ENCODE peak calls at places on chromosome 2, in four cellular contexts. C is GM23248, E is neural progenitor cell, Y is GM23338. A is an unnamed sample. For H3F3A, the result is how much of the 10 kb centered on the place peaks cover.

GRCh38 chr2:155145758-155146229 is 447.3 kb downstream of the KCNJ3 start:
- DNase-seq in C (no peak), E (peak), Y (no peak), A (no peak)

GRCh38 chr2:31388736-31389135 is 25.8 kb downstream of the XDH start:
- DNase-seq in C (no peak), E (no peak), Y (no peak), A (no peak)

GRCh38 chr2:107062599-107063196 is 176.7 kb upstream of the ST6GAL2 start:
- DNase-seq in C (no peak), E (peak), Y (peak), A (no peak)

GRCh38 chr2:70733428-70734185 is 34.4 kb downstream of the ADD2 start:
- DNase-seq in C (no peak), E (peak), Y (peak), A (no peak)

GRCh38 chr2:218887079-218887478 is 6.4 kb downstream of the WNT10A start:
- DNase-seq in C (no peak), E (no peak), Y (no peak), A (no peak)

GRCh38 chr2:220670461-220670979 is 901.6 kb downstream of the EPHA4 start:
- DNase-seq in C (no peak), E (peak), Y (no peak), A (no peak)

GRCh38 chr2:112021781-112022231 is 33.3 kb upstream of the TMEM87B start:
- DNase-seq in C (peak), E (no peak), Y (no peak), A (peak)

GRCh38 chr2:217331577-217332139 is 471.8 kb upstream of the TNP1 start:
- DNase-seq in C (peak), E (no peak), Y (peak), A (peak)

GRCh38 chr2:75021672-75022071 is 63.2 kb downstream of the POLE4 start:
- DNase-seq in C (peak), E (no peak), Y (peak), A (no peak)

GRCh38 chr2:22788749-22789148 is 596.2 kb upstream of the KLHL29 start:
- DNase-seq in C (no peak), E (no peak), Y (peak), A (no peak)

GRCh38 chr2:196075196-196075595 is 6.6 kb upstream of the DNAH7 start:
- DNase-seq in C (peak), E (no peak), Y (no peak), A (no peak)

GRCh38 chr2:189798312-189799029 is 14.2 kb downstream of the PMS1 start:
- DNase-seq in C (peak), E (no peak), Y (no peak), A (no peak)

GRCh38 chr2:72037322-72037721 is 110.3 kb downstream of the CYP26B1 start:
- DNase-seq in C (no peak), E (no peak), Y (no peak), A (no peak)

GRCh38 chr2:159615936-159616733 is at the start of gene BAZ2B:
- DNase-seq in C (peak), E (peak), Y (peak), A (peak)

GRCh38 chr2:234435836-234436481 is 60.9 kb downstream of the ARL4C start:
- DNase-seq in C (peak), E (no peak), Y (no peak), A (no peak)

GRCh38 chr2:193219413-193219812 is 1024.7 kb upstream of the TMEFF2 start:
- DNase-seq in C (no peak), E (no peak), Y (no peak), A (no peak)

GRCh38 chr2:155223781-155224406 is 525.4 kb downstream of the KCNJ3 start:
- DNase-seq in C (peak), E (peak), Y (peak), A (no peak)

GRCh38 chr2:10775036-10775780 is 37.4 kb downstream of the PDIA6 start:
- DNase-seq in C (no peak), E (peak), Y (peak), A (no peak)

GRCh38 chr2:55609193-55609794 is 8.1 kb downstream of the PPP4R3B start:
- DNase-seq in C (no peak), E (no peak), Y (no peak), A (no peak)

GRCh38 chr2:6856548-6856920 is 9.2 kb downstream of the CMPK2 start:
- DNase-seq in C (no peak), E (no peak), Y (no peak), A (no peak)

GRCh38 chr2:228654707-228655106 is 473.2 kb upstream of the SPHKAP start:
- DNase-seq in C (no peak), E (no peak), Y (no peak), A (no peak)

GRCh38 chr2:239506101-239506808 is 105.4 kb upstream of the HDAC4 start:
- DNase-seq in C (no peak), E (no peak), Y (peak), A (no peak)

GRCh38 chr2:202941771-202942170 is 29.7 kb downstream of the CARF start:
- DNase-seq in C (peak), E (no peak), Y (no peak), A (no peak)

GRCh38 chr2:120851116-120851773 is 115.6 kb downstream of the GLI2 start:
- DNase-seq in C (no peak), E (no peak), Y (no peak), A (no peak)

GRCh38 chr2:127387655-127388422 is at the start of gene MAP3K2:
- DNase-seq in C (peak), E (peak), Y (peak), A (peak)

GRCh38 chr2:238615187-238615586 is 188.5 kb downstream of the ASB1 start:
- DNase-seq in C (no peak), E (no peak), Y (peak), A (no peak)

GRCh38 chr2:174052639-174052976 is 87.4 kb upstream of the SP3 start:
- DNase-seq in C (no peak), E (no peak), Y (no peak), A (no peak)

GRCh38 chr2:174051741-174052638 is 86.8 kb upstream of the SP3 start:
- DNase-seq in C (peak), E (peak), Y (peak), A (peak)

GRCh38 chr2:174053784-174054183 is 88.6 kb upstream of the SP3 start:
- DNase-seq in C (no peak), E (peak), Y (peak), A (no peak)

GRCh38 chr2:174051039-174051438 is 85.9 kb upstream of the SP3 start:
- DNase-seq in C (no peak), E (peak), Y (peak), A (no peak)

DNA sequence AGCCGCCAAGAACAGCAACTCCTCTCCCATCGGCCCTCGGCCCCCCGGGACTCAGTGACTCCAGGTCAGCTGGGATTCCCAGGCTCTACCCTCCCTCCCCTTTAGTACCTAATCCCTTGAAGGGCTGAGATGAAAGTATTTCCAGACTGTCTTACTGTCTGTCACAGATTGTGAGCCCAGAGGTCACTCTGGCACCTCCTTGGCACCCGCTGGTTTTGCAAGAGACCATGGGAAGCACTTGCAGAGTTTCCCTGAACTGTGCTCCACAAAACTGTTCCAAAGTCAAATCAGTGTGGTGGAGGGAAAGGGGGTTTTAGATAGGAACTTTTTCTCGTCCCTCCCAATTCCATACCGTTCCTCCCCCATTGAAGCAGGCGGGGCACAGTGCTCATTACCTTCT is 88.1 kb upstream of the SP3 start:
- DNase-seq in C (no peak), E (peak), Y (peak), A (no peak)
- H3F3A ChIP-seq in C (under half), E (under half), Y (under half), A (under half)

DNA sequence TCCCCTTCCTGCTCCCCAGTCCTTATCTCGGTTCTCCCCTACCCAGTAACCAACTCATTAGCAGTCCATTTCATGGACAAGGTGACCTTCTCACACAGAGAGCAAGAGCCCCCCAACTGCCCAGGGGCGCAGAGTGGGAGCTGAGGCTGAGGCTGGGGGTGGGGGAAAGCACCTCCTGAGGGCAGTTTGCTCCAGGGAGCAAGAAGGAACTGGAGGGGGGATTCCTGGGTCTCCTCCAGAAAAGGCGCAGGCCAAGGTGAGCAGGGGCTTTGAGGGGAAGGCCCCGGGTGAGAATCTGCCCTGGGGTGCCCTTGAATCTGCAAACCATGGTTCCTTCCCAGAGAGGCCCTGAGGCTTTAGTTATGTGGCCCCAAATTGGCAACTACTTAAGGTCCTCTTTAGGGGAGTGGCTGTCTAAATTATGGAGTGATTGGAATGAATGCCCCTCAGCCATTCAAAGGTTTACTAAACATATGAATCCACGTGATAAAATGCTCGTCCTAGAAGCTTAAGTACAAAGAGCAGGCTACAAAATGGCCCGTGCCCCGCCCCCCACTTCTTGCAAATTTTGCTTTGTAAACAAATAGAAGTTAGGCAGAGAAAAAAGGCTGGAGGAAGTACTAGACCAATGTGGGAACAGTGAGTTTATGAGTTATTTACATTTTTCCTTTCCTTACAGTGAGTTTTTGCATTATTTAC is 123.5 kb upstream of the HS6ST1 start:
- DNase-seq in C (no peak), E (no peak), Y (peak), A (no peak)
- H2AFZ ChIP-seq in C (no peak), E (peak), Y (peak), A (no peak)

DNA sequence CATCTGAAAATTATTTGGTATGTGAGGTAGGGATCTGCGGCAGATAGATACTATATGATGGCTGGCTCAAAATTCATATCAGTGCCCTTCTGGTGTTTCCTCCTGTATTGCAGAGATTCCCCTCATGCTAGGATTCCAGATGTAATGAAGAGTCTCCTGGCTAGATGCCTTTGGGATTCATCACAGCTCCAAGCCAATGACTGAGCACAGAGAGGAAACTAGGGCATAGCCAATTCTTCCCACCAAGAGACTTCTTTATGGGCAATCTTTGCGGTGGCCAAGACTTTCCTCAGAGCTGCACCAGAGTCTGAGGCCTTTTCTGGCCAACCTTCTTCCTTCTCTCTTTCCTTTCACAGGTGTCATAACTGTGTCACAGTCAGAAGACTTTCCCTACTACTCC is 25.5 kb upstream of the CIB4 start:
- DNase-seq in C (peak), E (no peak), Y (no peak), A (no peak)
- TF ChIP-seq EZH2 in C (no peak), E (no peak), Y (no peak), A (no peak)

GRCh38 chr2:88606371-88607030 is 20.8 kb downstream of the EIF2AK3 start:
- DNase-seq in C (no peak), E (no peak), Y (no peak), A (no peak)

GRCh38 chr2:88602022-88602421 is 25.2 kb downstream of the EIF2AK3 start:
- DNase-seq in C (no peak), E (no peak), Y (no peak), A (no peak)

GRCh38 chr2:88603146-88603545 is 24.1 kb downstream of the EIF2AK3 start:
- DNase-seq in C (peak), E (no peak), Y (no peak), A (no peak)

GRCh38 chr2:88608184-88608583 is 19.1 kb downstream of the EIF2AK3 start:
- DNase-seq in C (no peak), E (no peak), Y (no peak), A (no peak)

DNA sequence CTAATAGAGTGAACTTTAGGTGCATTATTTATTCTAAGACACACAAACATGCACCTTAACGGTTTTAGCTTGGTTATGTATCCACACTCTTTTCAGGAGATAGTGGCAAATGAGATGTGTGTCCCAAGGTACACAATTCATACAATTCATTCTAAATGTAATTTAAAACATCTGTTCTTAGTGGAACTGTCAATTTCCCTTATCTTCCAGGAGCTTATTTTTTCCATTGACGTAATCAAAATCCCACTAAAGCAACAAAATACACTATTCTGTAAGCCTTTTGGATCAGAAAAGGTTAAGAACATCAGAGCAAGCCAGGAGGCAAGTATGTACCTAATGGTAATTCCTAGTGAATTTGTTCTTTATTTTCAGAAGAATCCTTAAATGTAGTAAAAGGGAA is 19.8 kb downstream of the EIF2AK3 start:
- DNase-seq in C (no peak), E (no peak), Y (no peak), A (no peak)
- H3F3A ChIP-seq in C (under half), E (under half), Y (under half), A (under half)

GRCh38 chr2:101528501-101528900 is 53.6 kb upstream of the RFX8 start:
- DNase-seq in C (no peak), E (peak), Y (no peak), A (no peak)

GRCh38 chr2:101519173-101519492 is 44.2 kb upstream of the RFX8 start:
- DNase-seq in C (no peak), E (no peak), Y (no peak), A (no peak)

GRCh38 chr2:101521497-101521896 is 46.6 kb upstream of the RFX8 start:
- DNase-seq in C (no peak), E (no peak), Y (no peak), A (no peak)

GRCh38 chr2:101520246-101520645 is 45.3 kb upstream of the RFX8 start:
- DNase-seq in C (peak), E (no peak), Y (no peak), A (no peak)

DNA sequence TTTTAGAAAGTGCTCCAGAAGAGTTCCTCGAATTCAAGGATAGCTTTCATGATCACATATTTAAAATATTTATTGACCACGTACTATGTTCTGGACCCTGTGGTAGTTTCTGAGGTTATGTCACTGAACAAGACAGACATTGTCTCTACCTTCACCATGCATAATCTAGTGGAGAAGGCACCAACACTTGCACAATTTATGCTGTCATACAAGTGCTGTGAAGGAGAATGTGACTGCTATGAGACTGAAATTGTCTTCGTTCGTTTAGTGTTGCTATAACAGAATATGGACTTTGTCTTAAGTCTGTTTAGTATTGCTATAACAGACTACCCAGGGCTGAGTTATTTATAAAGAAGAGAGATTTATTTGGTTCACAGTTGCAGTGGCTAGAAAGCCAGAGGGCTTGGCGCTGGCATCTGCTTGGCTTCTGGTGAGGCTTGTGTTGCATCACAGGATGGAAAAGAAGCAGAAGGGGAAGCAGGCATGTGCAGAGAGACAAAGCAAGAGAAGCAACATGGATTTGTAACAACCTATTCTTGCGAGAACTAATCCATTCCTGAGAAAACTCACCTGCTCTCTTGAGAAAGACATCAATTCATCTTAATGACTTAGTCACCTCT is 50.0 kb upstream of the RFX8 start:
- DNase-seq in C (peak), E (no peak), Y (no peak), A (no peak)
- H2AFZ ChIP-seq in C (no peak), E (no peak), Y (peak), A (no peak)

GRCh38 chr2:222292113-222292737 is 6.6 kb downstream of the PAX3 start:
- DNase-seq in C (no peak), E (peak), Y (no peak), A (no peak)

GRCh38 chr2:222294996-222295367 is 3.8 kb downstream of the PAX3 start:
- DNase-seq in C (no peak), E (peak), Y (no peak), A (no peak)

GRCh38 chr2:222295368-222296041 is 3.3 kb downstream of the PAX3 start:
- DNase-seq in C (no peak), E (peak), Y (peak), A (no peak)

GRCh38 chr2:222292738-222293134 is 6.1 kb downstream of the PAX3 start:
- DNase-seq in C (no peak), E (no peak), Y (no peak), A (no peak)

GRCh38 chr2:222293660-222294630 is 4.9 kb downstream of the PAX3 start:
- DNase-seq in C (no peak), E (peak), Y (peak), A (no peak)
- TF ChIP-seq EZH2 in C (no peak), E (peak), Y (peak), A (no peak)

DNA sequence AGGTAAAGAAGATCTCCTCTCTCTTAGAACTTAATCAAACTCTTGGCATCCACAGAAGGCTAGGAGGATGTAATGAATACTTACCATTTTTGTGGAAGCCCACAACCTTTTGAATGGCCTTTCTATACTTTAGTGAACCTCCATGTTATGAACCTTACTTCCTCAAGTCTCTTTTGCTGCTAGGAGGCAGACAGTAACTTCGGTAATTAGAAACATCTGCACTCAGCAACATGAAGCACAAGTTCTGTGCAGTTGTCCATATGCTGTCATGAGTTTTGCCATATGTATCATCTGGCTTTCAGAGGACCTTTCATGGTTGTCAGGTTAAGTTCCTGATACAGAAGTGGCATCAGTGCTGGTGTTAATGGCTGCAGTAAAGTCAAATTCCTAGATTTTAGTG is 50.4 kb downstream of the PDK1 start:
- DNase-seq in C (peak), E (no peak), Y (no peak), A (no peak)
- H3F3A ChIP-seq in C (under half), E (under half), Y (under half), A (under half)

DNA sequence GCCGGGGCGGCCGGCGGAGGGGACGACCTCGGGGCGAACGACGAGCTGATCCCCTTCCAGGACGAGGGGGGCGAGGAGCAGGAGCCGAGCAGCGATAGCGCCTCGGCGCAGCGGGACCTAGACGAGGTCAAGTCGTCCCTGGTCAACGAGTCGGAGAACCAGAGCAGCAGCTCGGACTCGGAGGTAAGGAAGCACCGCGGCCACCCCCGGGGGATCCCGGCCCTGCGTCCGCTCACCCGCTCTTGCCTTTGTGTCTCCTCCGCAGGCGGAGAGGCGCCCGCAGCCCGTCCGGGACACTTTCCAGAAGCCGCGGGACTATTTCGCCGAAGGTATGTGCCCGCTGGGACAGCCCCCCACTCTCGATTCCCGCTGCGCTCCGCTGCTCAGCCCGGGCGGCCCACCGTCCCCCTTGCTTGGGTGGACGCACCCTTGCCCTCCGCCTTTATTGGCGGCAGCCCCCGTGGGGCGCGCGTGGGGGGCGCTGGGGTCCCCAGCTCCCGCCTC is 611 bp downstream of the TCF7L1 start:
- DNase-seq in C (peak), E (no peak), Y (peak), A (no peak)
- H2AFZ ChIP-seq in C (peak), E (peak), Y (no peak), A (no peak)

GRCh38 chr2:176081993-176082884 is 1.5 kb downstream of the EVX2 start:
- DNase-seq in C (no peak), E (peak), Y (peak), A (no peak)
- TF ChIP-seq EZH2 in C (peak), E (peak), Y (peak), A (no peak)

GRCh38 chr2:98508690-98509054 is 64.0 kb downstream of the INPP4A start:
- DNase-seq in C (no peak), E (no peak), Y (no peak), A (no peak)
- H3F3A ChIP-seq in C (under half), E (under half), Y (under half), A (under half)

A was measured in PC-9.